ENCODE peak calls at places on chromosomes 1 and 21, in four cellular contexts. N is IMR-90; V is effector memory CD4-positive, alpha-beta T cell; S is cardiac muscle cell. B is an unnamed sample.
A peak's percentile ranks its signal among the peaks of the same experiment; 100 is the strongest.

GRCh38 chr1:117447661-117448060 is 80.4 kb downstream of the MAN1A2 start:
- DNase-seq in N (peak; percentile 34), V (no peak), S (no peak), B (no peak)

GRCh38 chr1:116934586-116935207 is 25.0 kb downstream of the PTGFRN start:
- DNase-seq in N (no peak), V (no peak), S (peak; percentile 45), B (no peak)

GRCh38 chr1:243575070-243575469 is 275.0 kb downstream of the AKT3 start:
- DNase-seq in N (peak; percentile 41), V (no peak), S (no peak), B (no peak)

GRCh38 chr1:178609015-178609414 is 96.1 kb downstream of the TEX35 start:
- DNase-seq in N (peak; percentile 92), V (no peak), S (peak; percentile 82), B (no peak)

GRCh38 chr1:170555370-170555769 is 23.4 kb downstream of the GORAB start:
- DNase-seq in N (peak; percentile 28), V (no peak), S (peak; percentile 18), B (no peak)

GRCh38 chr21:35508389-35508888 is 459.3 kb upstream of the RUNX1 start:
- DNase-seq in N (peak; percentile 65), V (no peak), S (peak; percentile 94), B (no peak)

GRCh38 chr1:161098161-161099068 is at the start of gene KLHDC9:
- DNase-seq in N (peak; percentile 54), V (peak; percentile 71), S (peak; percentile 69), B (no peak)

GRCh38 chr1:206489980-206490534 is 17.3 kb upstream of the RASSF5 start:
- DNase-seq in N (peak; percentile 69), V (no peak), S (peak; percentile 86), B (peak; percentile 90)

GRCh38 chr1:226342656-226343055 is 33.7 kb upstream of the LIN9 start:
- DNase-seq in N (no peak), V (no peak), S (no peak), B (no peak)

GRCh38 chr1:226332947-226333346 is 24.0 kb upstream of the LIN9 start:
- DNase-seq in N (no peak), V (no peak), S (no peak), B (no peak)

GRCh38 chr1:226335653-226336052 is 26.7 kb upstream of the LIN9 start:
- DNase-seq in N (no peak), V (no peak), S (peak; percentile 66), B (no peak)

GRCh38 chr1:226337294-226337870 is 28.4 kb upstream of the LIN9 start:
- DNase-seq in N (no peak), V (no peak), S (no peak), B (no peak)
- H3K4me3 ChIP-seq in N (no peak overlapping the region), V (no peak overlapping the region), S (no peak overlapping the region), B (no peak overlapping the region)

GRCh38 chr1:16391408-16391807 is 24.4 kb downstream of the SZRD1 start:
- DNase-seq in N (no peak), V (no peak), S (no peak), B (no peak)
- H3K4me1 ChIP-seq in N (peaks cover 23% of the 10 kb centered on the region), V (peaks cover 19% of the 10 kb centered on the region), S (peaks cover 3% of the 10 kb centered on the region), B (no peaks in the 10 kb centered on the region)

GRCh38 chr1:65524931-65525296 is 104.4 kb downstream of the LEPR start:
- DNase-seq in N (no peak), V (no peak), S (no peak), B (no peak)
- H3K4me3 ChIP-seq in N (peak overlapping the region; percentile 43), V (no peak overlapping the region), S (peak overlapping the region; percentile 39), B (no peak overlapping the region)

GRCh38 chr1:109255673-109256072 is 6.3 kb downstream of the CELSR2 start:
- DNase-seq in N (no peak), V (no peak), S (no peak), B (no peak)
- H3K4me1 ChIP-seq in N (peaks cover 14% of the 10 kb centered on the region), V (no peaks in the 10 kb centered on the region), S (peaks cover 14% of the 10 kb centered on the region), B (peaks cover 19% of the 10 kb centered on the region)

B was measured in HAP-1.